ENCODE peak calls at places on chromosome 9, in five cellular contexts. E, S, L, O and T are unnamed samples.
A peak's percentile ranks its signal among the peaks of the same experiment; 100 is the strongest.

GRCh38 chr9:132885691-132886357 is 7.1 kb downstream of the SPACA9 start:
- DNase-seq in S (no peak), L (no peak), E (no peak), O (no peak), T (no peak)

GRCh38 chr9:113541019-113541900 is 77.7 kb downstream of the RGS3 start:
- DNase-seq in L (peak; percentile 42), O (peak; percentile 91), S (peak; percentile 57), E (peak; percentile 56), T (no peak)

GRCh38 chr9:114911167-114911821 is 19.1 kb downstream of the TNFSF8 start:
- DNase-seq in O (peak; percentile 60), S (no peak), E (peak; percentile 51), L (peak; percentile 57), T (no peak)

GRCh38 chr9:109108318-109108717 is 11.4 kb downstream of the TMEM245 start:
- DNase-seq in S (no peak), O (peak; percentile 22), E (no peak), L (peak; percentile 53), T (no peak)

GRCh38 chr9:81687521-81688261 is 1.7 kb downstream of the TLE1 start:
- DNase-seq in L (peak; percentile 69), S (peak; percentile 53), O (peak; percentile 36), E (peak; percentile 59), T (no peak)

GRCh38 chr9:98807070-98807810 is at the start of gene GALNT12:
- DNase-seq in L (no peak), E (no peak), O (peak; percentile 66), S (no peak), T (no peak)

GRCh38 chr9:130320697-130321080 is 55.1 kb downstream of the HMCN2 start:
- DNase-seq in S (no peak), L (no peak), O (peak; percentile 26), E (no peak), T (no peak)

GRCh38 chr9:6944896-6945295 is 187.1 kb downstream of the KDM4C start:
- DNase-seq in E (no peak), S (no peak), L (no peak), O (no peak), T (no peak)

GRCh38 chr9:76246680-76247079 is 147.5 kb downstream of the RFK start:
- DNase-seq in L (no peak), E (no peak), S (no peak), O (no peak), T (no peak)

GRCh38 chr9:110257097-110257955 is 1.0 kb upstream of the TXN start:
- DNase-seq in E (no peak), O (peak; percentile 92), L (no peak), S (peak; percentile 38), T (no peak)

GRCh38 chr9:130111805-130112204 is 58.1 kb downstream of the GPR107 start:
- DNase-seq in L (no peak), O (no peak), S (no peak), E (no peak), T (no peak)

GRCh38 chr9:133120343-133121199 is 469 bp downstream of the RALGDS start:
- DNase-seq in L (no peak), O (no peak), E (no peak), S (no peak), T (no peak)

GRCh38 chr9:131405429-131405828 is 11.5 kb downstream of the PRRC2B start:
- DNase-seq in L (no peak), S (peak; percentile 66), O (peak; percentile 78), E (no peak), T (peak; percentile 72)

GRCh38 chr9:131407717-131408195 is 13.9 kb downstream of the PRRC2B start:
- DNase-seq in E (no peak), L (peak; percentile 63), O (peak; percentile 54), S (peak; percentile 45), T (no peak)

GRCh38 chr9:72526901-72527800 is 5.7 kb downstream of the TMC1 start:
- DNase-seq in S (peak; percentile 44), E (peak; percentile 62), O (peak; percentile 23), L (peak; percentile 97), T (peak; percentile 88)

GRCh38 chr9:85502815-85503643 is 238.7 kb downstream of the AGTPBP1 start:
- DNase-seq in E (no peak), S (no peak), O (no peak), L (no peak), T (no peak)

GRCh38 chr9:3865373-3865772 is 339.6 kb upstream of the RFX3 start:
- DNase-seq in O (no peak), S (no peak), E (no peak), L (peak; percentile 6), T (no peak)

GRCh38 chr9:85156652-85157051 is 487.1 kb downstream of the NTRK2 start:
- DNase-seq in L (no peak), O (no peak), E (no peak), S (no peak), T (no peak)

GRCh38 chr9:22342489-22343217 is 104.0 kb upstream of the DMRTA1 start:
- DNase-seq in O (no peak), L (peak; percentile 4), E (no peak), S (no peak), T (peak; percentile 78)

GRCh38 chr9:127987103-127987614 is 6.4 kb upstream of the EEIG1 start:
- DNase-seq in E (no peak), L (no peak), O (no peak), S (peak; percentile 62), T (no peak)

GRCh38 chr9:26334709-26335108 is 557.9 kb downstream of the CAAP1 start:
- DNase-seq in O (no peak), L (no peak), E (no peak), S (no peak), T (no peak)

GRCh38 chr9:134881313-134881670 is 682 bp downstream of the FCN2 start:
- DNase-seq in O (no peak), L (no peak), S (no peak), E (no peak), T (no peak)

GRCh38 chr9:89597711-89598707 is 6.8 kb upstream of the GADD45G start:
- DNase-seq in O (peak; percentile 74), S (peak; percentile 56), E (peak; percentile 71), L (peak; percentile 58), T (no peak)

GRCh38 chr9:108019821-108020220 is 530.3 kb upstream of the KLF4 start:
- DNase-seq in L (no peak), S (no peak), O (no peak), E (no peak), T (no peak)

GRCh38 chr9:95971815-95972214 is 96.3 kb downstream of the ERCC6L2 start:
- DNase-seq in L (no peak), O (peak; percentile 4), S (no peak), E (peak; percentile 9), T (no peak)

GRCh38 chr9:97873877-97874276 is 20.9 kb downstream of the FOXE1 start:
- DNase-seq in L (no peak), E (no peak), O (no peak), S (no peak), T (no peak)

GRCh38 chr9:90642570-90643539 is at the start of gene DIRAS2:
- DNase-seq in L (peak; percentile 30), S (peak; percentile 19), E (peak; percentile 60), O (peak; percentile 86), T (peak; percentile 16)

GRCh38 chr9:137642892-137643291 is 24.1 kb downstream of the EHMT1 start:
- DNase-seq in E (no peak), L (no peak), S (no peak), O (no peak), T (no peak)

GRCh38 chr9:27162045-27162444 is 53.0 kb downstream of the TEK start:
- DNase-seq in L (peak; percentile 89), O (no peak), S (no peak), E (no peak), T (no peak)

GRCh38 chr9:87128008-87128623 is 180.8 kb upstream of the GAS1 start:
- DNase-seq in L (no peak), E (no peak), S (no peak), O (no peak), T (no peak)

GRCh38 chr9:87127543-87127942 is 180.2 kb upstream of the GAS1 start:
- DNase-seq in S (no peak), O (no peak), L (no peak), E (no peak), T (no peak)

GRCh38 chr9:87122947-87123685 is 175.8 kb upstream of the GAS1 start:
- DNase-seq in L (peak; percentile 21), O (no peak), S (no peak), E (no peak), T (no peak)

GRCh38 chr9:87123830-87124229 is 176.5 kb upstream of the GAS1 start:
- DNase-seq in L (no peak), S (no peak), O (no peak), E (no peak), T (no peak)

GRCh38 chr9:87125819-87126218 is 178.5 kb upstream of the GAS1 start:
- DNase-seq in E (no peak), S (no peak), L (no peak), O (no peak), T (no peak)
- H3K4me3 ChIP-seq in E (no peak overlapping the region), S (no peak overlapping the region), L (no peak overlapping the region), O (no peak overlapping the region), T (no peak overlapping the region)

GRCh38 chr9:5632540-5632939 is 3.6 kb downstream of the RIC1 start:
- DNase-seq in E (no peak), O (no peak), L (no peak), S (no peak), T (no peak)
- H3K4me3 ChIP-seq in E (no peak overlapping the region), O (no peak overlapping the region), L (no peak overlapping the region), S (no peak overlapping the region), T (no peak overlapping the region)

DNA sequence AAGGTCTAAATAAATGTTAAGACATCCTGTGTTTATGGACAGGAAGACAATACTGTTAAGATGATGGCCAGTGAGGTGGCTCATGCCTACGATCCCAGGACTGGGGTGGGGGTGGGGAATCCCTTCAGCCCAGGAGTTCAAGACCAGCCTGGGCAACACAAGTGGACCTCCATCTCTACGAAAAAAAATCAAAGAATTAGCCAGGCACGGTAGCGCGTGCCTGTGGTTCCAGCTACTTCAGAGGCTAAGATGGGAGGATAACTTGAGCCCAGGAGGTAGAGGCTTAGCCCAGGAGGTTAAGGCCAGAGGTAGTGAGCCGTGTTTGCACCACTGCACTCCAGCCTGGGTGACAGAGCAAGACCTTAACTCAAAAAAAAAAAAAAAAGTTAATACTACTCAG is 5.3 kb downstream of the ROR2 start:
- DNase-seq in S (no peak), E (no peak), L (no peak), O (no peak), T (no peak)
- H3K4me3 ChIP-seq in S (no peak overlapping the region), E (no peak overlapping the region), L (no peak overlapping the region), O (no peak overlapping the region), T (no peak overlapping the region)

GRCh38 chr9:101409079-101409477 is 10.4 kb downstream of the ZNF189 start:
- DNase-seq in O (no peak), S (no peak), L (no peak), E (no peak), T (no peak)
- H3K4me3 ChIP-seq in O (no peak overlapping the region), S (no peak overlapping the region), L (no peak overlapping the region), E (no peak overlapping the region), T (no peak overlapping the region)